ENCODE peak calls at places on chromosomes 3 and 15, in nine cellular contexts. J is T-helper 9 cell; I is choroid plexus epithelial cell; O is T-helper 1 cell; C is upper lobe of left lung; G is Caco-2; M is Karpas-422; V is activated CD8-positive, alpha-beta T cell treated with anti-CD3 and anti-CD28 coated beads, Interleukin-2, amount 10 ng/mL, durations not matched to agents 7 days and 5 days; S is NCI-H1105. P is an unnamed sample.

GRCh38 chr3:184703657-184704056 is 8.2 kb downstream of the MAGEF1 start:
- DNase-seq in O (no peak), J (no peak), V (no peak), G (no peak), S (no peak), I (no peak), M (no peak), C (no peak), P (no peak)

GRCh38 chr3:56836276-56837163 is 34.8 kb upstream of the ARHGEF3 start:
- DNase-seq in G (no peak), C (no peak), O (no peak), I (no peak), J (no peak), V (no peak), M (no peak), S (no peak), P (no peak)

GRCh38 chr3:180913582-180914404 is 1.3 kb downstream of the FXR1 start:
- DNase-seq in I (peak; percentile 31), V (no peak), S (peak; percentile 9), G (no peak), C (no peak), M (no peak), J (no peak), O (no peak), P (no peak)

GRCh38 chr15:101121511-101122090 is 130.2 kb downstream of the CHSY1 start:
- DNase-seq in C (peak; percentile 78), M (peak; percentile 52), V (peak; percentile 33), S (no peak), O (no peak), G (no peak), J (no peak), I (peak; percentile 76), P (no peak)

GRCh38 chr3:28617821-28618220 is 269.2 kb upstream of the AZI2 start:
- DNase-seq in G (no peak), V (no peak), M (no peak), S (no peak), O (no peak), C (no peak), I (no peak), J (no peak), P (no peak)

GRCh38 chr15:85785887-85786777 is 8.6 kb downstream of the KLHL25 start:
- DNase-seq in I (peak; percentile 58), M (no peak), V (no peak), J (no peak), C (no peak), S (peak; percentile 66), G (no peak), O (no peak), P (no peak)

GRCh38 chr3:64911138-64911537 is 223.3 kb upstream of the ADAMTS9 start:
- DNase-seq in O (no peak), J (no peak), I (no peak), G (no peak), S (no peak), M (no peak), V (no peak), C (no peak), P (no peak)

GRCh38 chr3:100045696-100046095 is 68.6 kb downstream of the FILIP1L start:
- DNase-seq in C (peak; percentile 35), M (no peak), J (no peak), V (no peak), O (no peak), G (peak; percentile 29), I (peak; percentile 98), S (no peak), P (no peak)

GRCh38 chr15:77592768-77593167 is 39.9 kb downstream of the LINGO1 start:
- DNase-seq in M (no peak), I (no peak), G (no peak), V (no peak), C (no peak), S (no peak), J (no peak), O (no peak), P (no peak)

GRCh38 chr3:197599089-197599765 is 43.5 kb upstream of the BDH1 start:
- DNase-seq in O (peak; percentile 40), J (peak; percentile 62), S (no peak), I (peak; percentile 86), M (peak; percentile 95), G (peak; percentile 80), C (peak; percentile 70), V (peak; percentile 89), P (peak; percentile 59)

GRCh38 chr3:51717947-51718346 is 11.1 kb downstream of the GRM2 start:
- DNase-seq in M (no peak), O (no peak), G (no peak), V (no peak), S (no peak), J (no peak), I (no peak), C (no peak), P (no peak)

GRCh38 chr15:46266691-46267090 is 631.9 kb downstream of the SQOR start:
- DNase-seq in M (no peak), I (no peak), V (no peak), C (no peak), G (no peak), J (no peak), S (no peak), O (no peak), P (no peak)

GRCh38 chr3:120597445-120598049 is 1.4 kb downstream of the NDUFB4 start:
- DNase-seq in C (no peak), O (no peak), J (no peak), I (no peak), M (peak; percentile 26), S (no peak), V (no peak), G (no peak), P (no peak)

GRCh38 chr3:42493798-42494151 is 8.7 kb upstream of the VIPR1 start:
- DNase-seq in G (no peak), S (no peak), I (no peak), C (peak; percentile 18), O (no peak), J (no peak), M (no peak), V (peak; percentile 10), P (no peak)

GRCh38 chr15:79341361-79341760 is 30.4 kb downstream of the TMED3 start:
- DNase-seq in G (no peak), O (no peak), M (no peak), S (no peak), I (no peak), C (no peak), V (no peak), J (no peak), P (no peak)

GRCh38 chr3:25910997-25911396 is 121.1 kb downstream of the OXSM start:
- DNase-seq in O (no peak), J (peak; percentile 16), C (no peak), M (peak; percentile 82), S (no peak), I (peak; percentile 26), G (peak; percentile 7), V (peak; percentile 58), P (peak; percentile 16)

GRCh38 chr3:119237299-119237698 is 3.4 kb downstream of the B4GALT4 start:
- DNase-seq in M (no peak), I (peak; percentile 49), O (no peak), J (no peak), V (no peak), S (no peak), C (no peak), G (no peak), P (no peak)

GRCh38 chr3:171056528-171056927 is 30.0 kb upstream of the SLC2A2 start:
- DNase-seq in O (no peak), G (no peak), C (no peak), V (no peak), J (no peak), I (peak; percentile 67), S (no peak), M (no peak), P (no peak)

GRCh38 chr3:64355473-64355872 is 130.2 kb upstream of the PRICKLE2 start:
- DNase-seq in S (no peak), J (no peak), G (peak; percentile 6), O (no peak), I (peak; percentile 76), M (no peak), V (no peak), C (peak; percentile 39), P (no peak)

GRCh38 chr3:151753846-151754245 is 20.1 kb downstream of the AADACL2 start:
- DNase-seq in I (no peak), J (no peak), G (no peak), S (no peak), M (no peak), C (no peak), O (no peak), V (no peak), P (no peak)

P was measured in CD8-positive, alpha-beta memory T cell.